ENCODE peak calls at places on chromosomes 6 and 20, in ten cellular contexts. One of them, this sample, is unnamed.

GRCh38 chr6:145213614-145214013 is 521.7 kb downstream of the EPM2A start:
- DNase-seq in substantia nigra: no peak
- DNase-seq in AG04449: no peak
- DNase-seq in germinal center: no peak
- DNase-seq in stimulated activated naive CD8-positive, alpha-beta T cell treated with anti-CD3 and anti-CD28 coated beads, Interleukin-15, Interleukin-2, amounts not matched to agents 100 U/mL and 50 U/mL, for 24 hours: no peak
- DNase-seq in activated CD4-positive, alpha-beta T cell treated with anti-CD3 and anti-CD28 coated beads, Interleukin-2, amount 50 U/mL, for 48 hours: no peak
- DNase-seq in A549: no peak
- DNase-seq in left cardiac atrium: no peak
- DNase-seq in ELR: no peak
- DNase-seq in activated B cell treated with CpG ODN at 0.5 μM for 24 hours: no peak
- DNase-seq in this sample: no peak

GRCh38 chr20:23245553-23246128 is 105.0 kb upstream of the NXT1 start:
- DNase-seq in activated B cell treated with CpG ODN at 0.5 μM for 24 hours: no peak
- DNase-seq in substantia nigra: peak; percentile 11
- DNase-seq in germinal center: peak; percentile 71
- DNase-seq in activated CD4-positive, alpha-beta T cell treated with anti-CD3 and anti-CD28 coated beads, Interleukin-2, amount 50 U/mL, for 48 hours: peak; percentile 10
- DNase-seq in left cardiac atrium: peak; percentile 77
- DNase-seq in A549: peak; percentile 65
- DNase-seq in ELR: peak; percentile 28
- DNase-seq in stimulated activated naive CD8-positive, alpha-beta T cell treated with anti-CD3 and anti-CD28 coated beads, Interleukin-15, Interleukin-2, amounts not matched to agents 100 U/mL and 50 U/mL, for 24 hours: peak; percentile 20
- DNase-seq in AG04449: no peak
- DNase-seq in this sample: peak; percentile 34

GRCh38 chr6:36928547-36928918 is 26.0 kb upstream of the PI16 start:
- DNase-seq in ELR: no peak
- DNase-seq in substantia nigra: no peak
- DNase-seq in AG04449: no peak
- DNase-seq in left cardiac atrium: no peak
- DNase-seq in activated CD4-positive, alpha-beta T cell treated with anti-CD3 and anti-CD28 coated beads, Interleukin-2, amount 50 U/mL, for 48 hours: no peak
- DNase-seq in activated B cell treated with CpG ODN at 0.5 μM for 24 hours: no peak
- DNase-seq in stimulated activated naive CD8-positive, alpha-beta T cell treated with anti-CD3 and anti-CD28 coated beads, Interleukin-15, Interleukin-2, amounts not matched to agents 100 U/mL and 50 U/mL, for 24 hours: no peak
- DNase-seq in A549: no peak
- DNase-seq in germinal center: no peak
- DNase-seq in this sample: no peak

GRCh38 chr20:24241466-24241865 is 228.0 kb upstream of the SYNDIG1 start:
- DNase-seq in left cardiac atrium: no peak
- DNase-seq in A549: no peak
- DNase-seq in AG04449: no peak
- DNase-seq in germinal center: no peak
- DNase-seq in activated B cell treated with CpG ODN at 0.5 μM for 24 hours: no peak
- DNase-seq in stimulated activated naive CD8-positive, alpha-beta T cell treated with anti-CD3 and anti-CD28 coated beads, Interleukin-15, Interleukin-2, amounts not matched to agents 100 U/mL and 50 U/mL, for 24 hours: no peak
- DNase-seq in activated CD4-positive, alpha-beta T cell treated with anti-CD3 and anti-CD28 coated beads, Interleukin-2, amount 50 U/mL, for 48 hours: no peak
- DNase-seq in ELR: no peak
- DNase-seq in substantia nigra: no peak
- DNase-seq in this sample: no peak

GRCh38 chr6:108921547-108922331 is 73.5 kb downstream of the ARMC2 start:
- DNase-seq in substantia nigra: no peak
- DNase-seq in ELR: no peak
- DNase-seq in A549: no peak
- DNase-seq in activated CD4-positive, alpha-beta T cell treated with anti-CD3 and anti-CD28 coated beads, Interleukin-2, amount 50 U/mL, for 48 hours: peak; percentile 30
- DNase-seq in germinal center: no peak
- DNase-seq in left cardiac atrium: no peak
- DNase-seq in activated B cell treated with CpG ODN at 0.5 μM for 24 hours: no peak
- DNase-seq in stimulated activated naive CD8-positive, alpha-beta T cell treated with anti-CD3 and anti-CD28 coated beads, Interleukin-15, Interleukin-2, amounts not matched to agents 100 U/mL and 50 U/mL, for 24 hours: peak; percentile 25
- DNase-seq in AG04449: no peak
- DNase-seq in this sample: peak; percentile 33

GRCh38 chr20:22568872-22569344 is 15.5 kb downstream of the FOXA2 start:
- DNase-seq in substantia nigra: no peak
- DNase-seq in activated B cell treated with CpG ODN at 0.5 μM for 24 hours: no peak
- DNase-seq in germinal center: no peak
- DNase-seq in left cardiac atrium: no peak
- DNase-seq in stimulated activated naive CD8-positive, alpha-beta T cell treated with anti-CD3 and anti-CD28 coated beads, Interleukin-15, Interleukin-2, amounts not matched to agents 100 U/mL and 50 U/mL, for 24 hours: no peak
- DNase-seq in activated CD4-positive, alpha-beta T cell treated with anti-CD3 and anti-CD28 coated beads, Interleukin-2, amount 50 U/mL, for 48 hours: no peak
- DNase-seq in A549: no peak
- DNase-seq in AG04449: no peak
- DNase-seq in ELR: no peak
- DNase-seq in this sample: no peak

GRCh38 chr20:11850901-11851300 is 66.8 kb upstream of the BTBD3 start:
- DNase-seq in activated B cell treated with CpG ODN at 0.5 μM for 24 hours: no peak
- DNase-seq in activated CD4-positive, alpha-beta T cell treated with anti-CD3 and anti-CD28 coated beads, Interleukin-2, amount 50 U/mL, for 48 hours: no peak
- DNase-seq in ELR: peak; percentile 78
- DNase-seq in substantia nigra: no peak
- DNase-seq in A549: peak; percentile 9
- DNase-seq in stimulated activated naive CD8-positive, alpha-beta T cell treated with anti-CD3 and anti-CD28 coated beads, Interleukin-15, Interleukin-2, amounts not matched to agents 100 U/mL and 50 U/mL, for 24 hours: no peak
- DNase-seq in AG04449: no peak
- DNase-seq in germinal center: no peak
- DNase-seq in left cardiac atrium: no peak
- DNase-seq in this sample: no peak

GRCh38 chr6:3119040-3119723 is 671 bp downstream of the BPHL start:
- DNase-seq in A549: peak; percentile 16
- DNase-seq in AG04449: no peak
- DNase-seq in activated CD4-positive, alpha-beta T cell treated with anti-CD3 and anti-CD28 coated beads, Interleukin-2, amount 50 U/mL, for 48 hours: no peak
- DNase-seq in substantia nigra: no peak
- DNase-seq in stimulated activated naive CD8-positive, alpha-beta T cell treated with anti-CD3 and anti-CD28 coated beads, Interleukin-15, Interleukin-2, amounts not matched to agents 100 U/mL and 50 U/mL, for 24 hours: no peak
- DNase-seq in germinal center: no peak
- DNase-seq in ELR: peak; percentile 53
- DNase-seq in activated B cell treated with CpG ODN at 0.5 μM for 24 hours: no peak
- DNase-seq in left cardiac atrium: no peak
- DNase-seq in this sample: no peak

GRCh38 chr6:142680308-142680707 is 264.7 kb downstream of the HIVEP2 start:
- DNase-seq in left cardiac atrium: peak; percentile 26
- DNase-seq in activated B cell treated with CpG ODN at 0.5 μM for 24 hours: no peak
- DNase-seq in A549: no peak
- DNase-seq in stimulated activated naive CD8-positive, alpha-beta T cell treated with anti-CD3 and anti-CD28 coated beads, Interleukin-15, Interleukin-2, amounts not matched to agents 100 U/mL and 50 U/mL, for 24 hours: no peak
- DNase-seq in substantia nigra: no peak
- DNase-seq in AG04449: no peak
- DNase-seq in germinal center: no peak
- DNase-seq in activated CD4-positive, alpha-beta T cell treated with anti-CD3 and anti-CD28 coated beads, Interleukin-2, amount 50 U/mL, for 48 hours: no peak
- DNase-seq in ELR: peak; percentile 11
- DNase-seq in this sample: no peak

GRCh38 chr6:396126-396520 is 4.6 kb downstream of the IRF4 start:
- DNase-seq in ELR: no peak
- DNase-seq in stimulated activated naive CD8-positive, alpha-beta T cell treated with anti-CD3 and anti-CD28 coated beads, Interleukin-15, Interleukin-2, amounts not matched to agents 100 U/mL and 50 U/mL, for 24 hours: no peak
- DNase-seq in substantia nigra: no peak
- DNase-seq in A549: no peak
- DNase-seq in AG04449: no peak
- DNase-seq in germinal center: no peak
- DNase-seq in left cardiac atrium: no peak
- DNase-seq in activated CD4-positive, alpha-beta T cell treated with anti-CD3 and anti-CD28 coated beads, Interleukin-2, amount 50 U/mL, for 48 hours: no peak
- DNase-seq in activated B cell treated with CpG ODN at 0.5 μM for 24 hours: no peak
- DNase-seq in this sample: no peak

GRCh38 chr6:16974387-16974673 is 127.5 kb upstream of the STMND1 start:
- DNase-seq in AG04449: no peak
- DNase-seq in stimulated activated naive CD8-positive, alpha-beta T cell treated with anti-CD3 and anti-CD28 coated beads, Interleukin-15, Interleukin-2, amounts not matched to agents 100 U/mL and 50 U/mL, for 24 hours: no peak
- DNase-seq in A549: no peak
- DNase-seq in ELR: no peak
- DNase-seq in germinal center: no peak
- DNase-seq in left cardiac atrium: no peak
- DNase-seq in activated B cell treated with CpG ODN at 0.5 μM for 24 hours: no peak
- DNase-seq in substantia nigra: no peak
- DNase-seq in activated CD4-positive, alpha-beta T cell treated with anti-CD3 and anti-CD28 coated beads, Interleukin-2, amount 50 U/mL, for 48 hours: no peak
- DNase-seq in this sample: no peak

GRCh38 chr6:41785689-41786450 is 1.6 kb upstream of the TOMM6 start:
- DNase-seq in activated B cell treated with CpG ODN at 0.5 μM for 24 hours: no peak
- DNase-seq in germinal center: peak; percentile 20
- DNase-seq in ELR: peak; percentile 37
- DNase-seq in AG04449: no peak
- DNase-seq in activated CD4-positive, alpha-beta T cell treated with anti-CD3 and anti-CD28 coated beads, Interleukin-2, amount 50 U/mL, for 48 hours: no peak
- DNase-seq in substantia nigra: no peak
- DNase-seq in A549: no peak
- DNase-seq in stimulated activated naive CD8-positive, alpha-beta T cell treated with anti-CD3 and anti-CD28 coated beads, Interleukin-15, Interleukin-2, amounts not matched to agents 100 U/mL and 50 U/mL, for 24 hours: no peak
- DNase-seq in left cardiac atrium: peak; percentile 45
- DNase-seq in this sample: no peak

GRCh38 chr20:5510446-5510845 is 193.7 kb upstream of the PROKR2 start:
- DNase-seq in germinal center: no peak
- DNase-seq in A549: no peak
- DNase-seq in substantia nigra: no peak
- DNase-seq in AG04449: no peak
- DNase-seq in activated CD4-positive, alpha-beta T cell treated with anti-CD3 and anti-CD28 coated beads, Interleukin-2, amount 50 U/mL, for 48 hours: no peak
- DNase-seq in stimulated activated naive CD8-positive, alpha-beta T cell treated with anti-CD3 and anti-CD28 coated beads, Interleukin-15, Interleukin-2, amounts not matched to agents 100 U/mL and 50 U/mL, for 24 hours: no peak
- DNase-seq in left cardiac atrium: no peak
- DNase-seq in activated B cell treated with CpG ODN at 0.5 μM for 24 hours: no peak
- DNase-seq in ELR: no peak
- DNase-seq in this sample: no peak

GRCh38 chr20:38201356-38201755 is 36.3 kb upstream of the TGM2 start:
- DNase-seq in germinal center: no peak
- DNase-seq in activated B cell treated with CpG ODN at 0.5 μM for 24 hours: no peak
- DNase-seq in ELR: peak; percentile 96
- DNase-seq in A549: peak; percentile 61
- DNase-seq in AG04449: no peak
- DNase-seq in stimulated activated naive CD8-positive, alpha-beta T cell treated with anti-CD3 and anti-CD28 coated beads, Interleukin-15, Interleukin-2, amounts not matched to agents 100 U/mL and 50 U/mL, for 24 hours: no peak
- DNase-seq in activated CD4-positive, alpha-beta T cell treated with anti-CD3 and anti-CD28 coated beads, Interleukin-2, amount 50 U/mL, for 48 hours: no peak
- DNase-seq in substantia nigra: no peak
- DNase-seq in left cardiac atrium: no peak
- DNase-seq in this sample: no peak

GRCh38 chr6:38152620-38153019 is 333.1 kb downstream of the ZFAND3 start:
- DNase-seq in substantia nigra: no peak
- DNase-seq in germinal center: no peak
- DNase-seq in ELR: no peak
- DNase-seq in AG04449: no peak
- DNase-seq in activated CD4-positive, alpha-beta T cell treated with anti-CD3 and anti-CD28 coated beads, Interleukin-2, amount 50 U/mL, for 48 hours: no peak
- DNase-seq in A549: no peak
- DNase-seq in stimulated activated naive CD8-positive, alpha-beta T cell treated with anti-CD3 and anti-CD28 coated beads, Interleukin-15, Interleukin-2, amounts not matched to agents 100 U/mL and 50 U/mL, for 24 hours: no peak
- DNase-seq in activated B cell treated with CpG ODN at 0.5 μM for 24 hours: no peak
- DNase-seq in left cardiac atrium: no peak
- DNase-seq in this sample: no peak

GRCh38 chr6:88105741-88106340 is 58.2 kb downstream of the SPACA1 start:
- DNase-seq in left cardiac atrium: no peak
- DNase-seq in activated B cell treated with CpG ODN at 0.5 μM for 24 hours: no peak
- DNase-seq in activated CD4-positive, alpha-beta T cell treated with anti-CD3 and anti-CD28 coated beads, Interleukin-2, amount 50 U/mL, for 48 hours: no peak
- DNase-seq in ELR: no peak
- DNase-seq in stimulated activated naive CD8-positive, alpha-beta T cell treated with anti-CD3 and anti-CD28 coated beads, Interleukin-15, Interleukin-2, amounts not matched to agents 100 U/mL and 50 U/mL, for 24 hours: no peak
- DNase-seq in A549: peak; percentile 2
- DNase-seq in substantia nigra: no peak
- DNase-seq in AG04449: no peak
- DNase-seq in germinal center: no peak
- DNase-seq in this sample: no peak

GRCh38 chr20:63773571-63774347 is 34.2 kb downstream of the SLC2A4RG start:
- DNase-seq in activated B cell treated with CpG ODN at 0.5 μM for 24 hours: no peak
- DNase-seq in activated CD4-positive, alpha-beta T cell treated with anti-CD3 and anti-CD28 coated beads, Interleukin-2, amount 50 U/mL, for 48 hours: no peak
- DNase-seq in germinal center: no peak
- DNase-seq in substantia nigra: no peak
- DNase-seq in stimulated activated naive CD8-positive, alpha-beta T cell treated with anti-CD3 and anti-CD28 coated beads, Interleukin-15, Interleukin-2, amounts not matched to agents 100 U/mL and 50 U/mL, for 24 hours: no peak
- DNase-seq in left cardiac atrium: no peak
- DNase-seq in AG04449: no peak
- DNase-seq in ELR: no peak
- DNase-seq in A549: no peak
- DNase-seq in this sample: no peak

GRCh38 chr6:12327391-12327790 is 37.2 kb downstream of the EDN1 start:
- DNase-seq in activated CD4-positive, alpha-beta T cell treated with anti-CD3 and anti-CD28 coated beads, Interleukin-2, amount 50 U/mL, for 48 hours: no peak
- DNase-seq in substantia nigra: no peak
- DNase-seq in stimulated activated naive CD8-positive, alpha-beta T cell treated with anti-CD3 and anti-CD28 coated beads, Interleukin-15, Interleukin-2, amounts not matched to agents 100 U/mL and 50 U/mL, for 24 hours: no peak
- DNase-seq in A549: peak; percentile 46
- DNase-seq in left cardiac atrium: no peak
- DNase-seq in germinal center: no peak
- DNase-seq in ELR: peak; percentile 74
- DNase-seq in AG04449: peak; percentile 19
- DNase-seq in activated B cell treated with CpG ODN at 0.5 μM for 24 hours: no peak
- DNase-seq in this sample: no peak

GRCh38 chr6:134584809-134585528 is 267.1 kb upstream of the SGK1 start:
- DNase-seq in stimulated activated naive CD8-positive, alpha-beta T cell treated with anti-CD3 and anti-CD28 coated beads, Interleukin-15, Interleukin-2, amounts not matched to agents 100 U/mL and 50 U/mL, for 24 hours: no peak
- DNase-seq in substantia nigra: no peak
- DNase-seq in activated B cell treated with CpG ODN at 0.5 μM for 24 hours: no peak
- DNase-seq in activated CD4-positive, alpha-beta T cell treated with anti-CD3 and anti-CD28 coated beads, Interleukin-2, amount 50 U/mL, for 48 hours: no peak
- DNase-seq in left cardiac atrium: no peak
- DNase-seq in A549: peak; percentile 21
- DNase-seq in ELR: no peak
- DNase-seq in germinal center: no peak
- DNase-seq in AG04449: no peak
- DNase-seq in this sample: no peak

GRCh38 chr6:96391776-96392175 is 129.8 kb upstream of the UFL1 start:
- DNase-seq in ELR: no peak
- DNase-seq in A549: no peak
- DNase-seq in left cardiac atrium: no peak
- DNase-seq in activated B cell treated with CpG ODN at 0.5 μM for 24 hours: no peak
- DNase-seq in germinal center: no peak
- DNase-seq in stimulated activated naive CD8-positive, alpha-beta T cell treated with anti-CD3 and anti-CD28 coated beads, Interleukin-15, Interleukin-2, amounts not matched to agents 100 U/mL and 50 U/mL, for 24 hours: no peak
- DNase-seq in activated CD4-positive, alpha-beta T cell treated with anti-CD3 and anti-CD28 coated beads, Interleukin-2, amount 50 U/mL, for 48 hours: no peak
- DNase-seq in AG04449: no peak
- DNase-seq in substantia nigra: no peak
- DNase-seq in this sample: no peak

GRCh38 chr20:33477386-33478234 is 12.3 kb upstream of the CBFA2T2 start:
- DNase-seq in ELR: no peak
- DNase-seq in substantia nigra: no peak
- DNase-seq in left cardiac atrium: no peak
- DNase-seq in germinal center: no peak
- DNase-seq in activated B cell treated with CpG ODN at 0.5 μM for 24 hours: no peak
- DNase-seq in stimulated activated naive CD8-positive, alpha-beta T cell treated with anti-CD3 and anti-CD28 coated beads, Interleukin-15, Interleukin-2, amounts not matched to agents 100 U/mL and 50 U/mL, for 24 hours: no peak
- DNase-seq in AG04449: no peak
- DNase-seq in activated CD4-positive, alpha-beta T cell treated with anti-CD3 and anti-CD28 coated beads, Interleukin-2, amount 50 U/mL, for 48 hours: no peak
- DNase-seq in A549: no peak
- DNase-seq in this sample: no peak

GRCh38 chr20:18188446-18188845 is 50.8 kb downstream of the KAT14 start:
- DNase-seq in AG04449: peak; percentile 34
- DNase-seq in ELR: no peak
- DNase-seq in left cardiac atrium: no peak
- DNase-seq in substantia nigra: no peak
- DNase-seq in germinal center: no peak
- DNase-seq in A549: no peak
- DNase-seq in activated B cell treated with CpG ODN at 0.5 μM for 24 hours: no peak
- DNase-seq in stimulated activated naive CD8-positive, alpha-beta T cell treated with anti-CD3 and anti-CD28 coated beads, Interleukin-15, Interleukin-2, amounts not matched to agents 100 U/mL and 50 U/mL, for 24 hours: no peak
- DNase-seq in activated CD4-positive, alpha-beta T cell treated with anti-CD3 and anti-CD28 coated beads, Interleukin-2, amount 50 U/mL, for 48 hours: no peak
- DNase-seq in this sample: no peak

GRCh38 chr6:146700078-146700686 is 101.4 kb downstream of the ADGB start:
- DNase-seq in activated B cell treated with CpG ODN at 0.5 μM for 24 hours: no peak
- DNase-seq in substantia nigra: peak; percentile 68
- DNase-seq in germinal center: peak; percentile 13
- DNase-seq in stimulated activated naive CD8-positive, alpha-beta T cell treated with anti-CD3 and anti-CD28 coated beads, Interleukin-15, Interleukin-2, amounts not matched to agents 100 U/mL and 50 U/mL, for 24 hours: peak; percentile 24
- DNase-seq in A549: peak; percentile 69
- DNase-seq in activated CD4-positive, alpha-beta T cell treated with anti-CD3 and anti-CD28 coated beads, Interleukin-2, amount 50 U/mL, for 48 hours: peak; percentile 20
- DNase-seq in ELR: peak; percentile 87
- DNase-seq in left cardiac atrium: peak; percentile 75
- DNase-seq in AG04449: peak; percentile 47
- DNase-seq in this sample: peak; percentile 59